ENCODE peak calls at places on chromosomes 16 and 17, in five cellular contexts. Q is PC-3, W is A549, D is lung, S is left lung. R is an unnamed sample.

GRCh38 chr17:44084131-44084538 is 13.6 kb downstream of the G6PC3 start:
- DNase-seq in S (no peak), Q (peak), W (peak), D (no peak), R (no peak)

GRCh38 chr17:2173005-2173404 is 118.1 kb downstream of the HIC1 start:
- DNase-seq in W (no peak), D (peak), Q (no peak), S (peak), R (peak)

GRCh38 chr17:78449983-78450382 is 71.5 kb downstream of the PGS1 start:
- DNase-seq in S (no peak), D (no peak), W (no peak), Q (no peak), R (no peak)

GRCh38 chr16:81276323-81276722 is 37.8 kb downstream of the BCO1 start:
- DNase-seq in W (no peak), D (no peak), S (no peak), Q (no peak), R (no peak)

GRCh38 chr16:56944954-56945839 is 13.3 kb downstream of the HERPUD1 start:
- DNase-seq in S (no peak), D (no peak), Q (peak), W (no peak), R (no peak)

GRCh38 chr17:6755731-6756184 is at the start of gene XAF1:
- DNase-seq in Q (no peak), W (no peak), S (peak), D (peak), R (peak)

GRCh38 chr17:76515291-76515949 is 14.2 kb upstream of the RHBDF2 start:
- DNase-seq in S (peak), Q (no peak), D (peak), W (no peak), R (peak)

GRCh38 chr17:69286257-69286656 is 40.7 kb downstream of the ABCA5 start:
- DNase-seq in Q (peak), S (no peak), D (no peak), W (no peak), R (no peak)

GRCh38 chr17:4899341-4900230 is at the start of gene C17orf107:
- DNase-seq in D (peak), W (no peak), Q (no peak), S (peak), R (peak)

GRCh38 chr17:17403899-17404576 is 72.8 kb upstream of the MED9 start:
- DNase-seq in W (no peak), D (no peak), S (no peak), Q (no peak), R (no peak)

GRCh38 chr16:66521951-66522771 is 27.8 kb downstream of the TK2 start:
- DNase-seq in Q (peak), D (peak), W (no peak), S (peak), R (peak)

GRCh38 chr16:83743241-83743640 is 64.5 kb upstream of the HSBP1 start:
- DNase-seq in W (no peak), Q (no peak), D (no peak), S (no peak), R (no peak)

GRCh38 chr16:50436271-50436670 is 67.5 kb upstream of the BRD7 start:
- DNase-seq in S (no peak), W (no peak), Q (no peak), D (no peak), R (no peak)

GRCh38 chr16:84738255-84739038 is 38.6 kb downstream of the USP10 start:
- DNase-seq in D (peak), W (peak), Q (peak), S (peak), R (peak)

GRCh38 chr16:5252800-5253199 is 155.2 kb upstream of the EEF2KMT start:
- DNase-seq in D (no peak), S (no peak), Q (no peak), W (no peak), R (no peak)

GRCh38 chr16:28063611-28064061 is at the start of gene GSG1L:
- DNase-seq in Q (no peak), W (no peak), D (no peak), S (no peak), R (no peak)

GRCh38 chr16:48126801-48127644 is 28.8 kb downstream of the ABCC12 start:
- DNase-seq in Q (peak), W (peak), D (peak), S (peak), R (peak)

GRCh38 chr16:86566601-86566965 is at the start of gene FOXC2:
- DNase-seq in W (peak), D (peak), S (peak), Q (no peak), R (peak)

GRCh38 chr16:86566966-86567700 is 504 bp downstream of the FOXC2 start:
- DNase-seq in W (no peak), S (no peak), D (no peak), Q (no peak), R (peak)

GRCh38 chr16:86568677-86569623 is 2.3 kb downstream of the FOXC2 start:
- DNase-seq in Q (no peak), W (no peak), D (no peak), S (no peak), R (no peak)

GRCh38 chr16:86569843-86570447 is 3.3 kb downstream of the FOXC2 start:
- DNase-seq in S (no peak), W (no peak), D (no peak), Q (no peak), R (no peak)

GRCh38 chr16:86567701-86568571 is 1.3 kb downstream of the FOXC2 start:
- DNase-seq in Q (no peak), W (no peak), S (no peak), D (no peak), R (peak)
- TF ChIP-seq CTCF in Q (no peak), W (peak), S (no peak), D (no peak), R (peak)

DNA sequence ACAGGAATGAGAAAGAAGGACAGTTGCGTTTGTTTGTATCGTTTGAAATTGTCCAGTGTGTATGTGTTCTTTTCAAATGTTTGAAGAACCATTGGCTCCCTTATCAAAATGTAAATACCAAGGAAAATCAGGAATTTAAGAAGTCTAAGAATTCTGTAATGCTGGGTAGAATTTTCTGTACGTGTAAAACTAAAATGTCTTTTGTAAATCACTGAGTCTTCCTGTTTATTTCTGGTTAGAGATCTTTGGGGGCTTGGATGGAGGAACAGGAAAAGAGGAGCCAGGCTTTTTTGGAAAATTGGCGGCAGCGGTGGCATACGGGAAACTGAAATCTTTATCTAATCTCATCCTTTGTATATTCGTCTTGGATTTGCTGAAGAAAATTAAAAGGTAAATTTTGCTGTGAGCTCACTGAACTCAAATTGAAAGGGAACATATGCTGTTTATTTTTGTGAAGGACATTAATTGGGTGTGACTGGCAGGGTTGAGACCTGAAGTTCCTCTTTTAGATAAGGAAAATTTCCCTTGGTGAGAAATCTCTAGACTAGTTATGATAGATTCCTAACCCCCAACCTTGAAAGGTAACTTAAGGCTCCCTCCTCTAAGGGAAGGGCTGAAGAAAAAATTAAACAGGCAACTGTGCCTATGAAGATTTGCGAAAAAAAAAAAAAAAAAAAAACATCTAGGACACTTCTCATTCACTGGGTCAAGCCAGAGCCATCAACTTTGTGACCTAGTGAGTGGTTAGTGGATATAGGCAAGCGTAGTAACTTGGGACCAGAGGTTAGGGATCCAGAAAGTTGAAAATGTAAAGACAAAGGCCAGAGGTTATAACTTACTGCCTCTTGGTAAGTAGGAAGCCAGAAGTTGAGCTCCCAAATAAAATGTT is 10.8 kb downstream of the TAT start:
- DNase-seq in Q (no peak), W (no peak), D (no peak), S (no peak), R (no peak)
- H3K4me3 ChIP-seq in Q (peak), W (peak), D (no peak), S (no peak), R (no peak)

DNA sequence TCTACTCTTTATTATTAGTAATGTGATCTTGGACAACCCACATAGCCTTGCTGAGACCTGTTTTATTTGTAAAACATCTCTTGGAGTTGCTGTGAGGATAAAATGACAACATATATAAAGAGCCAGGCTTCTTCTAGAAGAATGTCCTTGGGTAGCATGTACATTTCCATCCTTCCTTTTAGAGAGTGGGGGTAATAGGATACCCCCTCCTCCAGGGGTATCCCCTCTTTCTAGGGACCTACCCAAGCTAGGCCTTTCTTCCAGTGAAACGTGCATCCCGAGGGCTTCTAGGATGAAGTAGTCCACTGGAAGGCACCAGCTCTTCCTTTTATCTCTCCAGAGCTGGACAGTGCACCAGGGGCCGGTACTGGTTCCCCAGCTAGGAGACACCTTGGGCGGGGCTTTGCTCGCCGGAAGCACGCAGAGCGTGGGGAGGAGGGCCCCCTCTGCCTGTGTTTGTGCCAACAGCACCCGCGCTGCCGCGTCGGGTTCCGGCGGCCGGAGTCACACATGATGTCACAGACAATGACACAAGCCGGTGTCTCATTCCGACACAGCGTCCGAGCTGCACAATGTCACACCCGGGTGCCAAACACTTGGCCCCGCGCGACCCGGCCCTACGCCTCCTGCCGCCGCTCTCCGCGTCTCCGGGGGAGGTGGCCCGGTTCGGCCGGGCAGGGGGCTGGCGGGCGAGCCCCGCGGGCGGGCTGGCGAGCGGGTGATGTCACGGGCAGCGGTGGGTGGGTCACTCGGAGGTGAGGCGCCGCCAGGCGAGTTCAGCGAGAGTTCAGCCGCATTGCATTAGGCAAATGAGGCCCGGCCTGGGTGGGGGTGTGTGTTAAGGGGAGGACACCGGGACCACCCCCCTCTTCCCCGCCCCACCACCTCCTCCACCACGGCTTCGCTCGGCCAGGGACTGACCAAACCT is 23.4 kb downstream of the GJD3 start:
- DNase-seq in S (peak), W (peak), Q (peak), D (peak), R (peak)
- TF ChIP-seq CTCF in S (no peak), W (no peak), Q (no peak), D (no peak), R (no peak)

DNA sequence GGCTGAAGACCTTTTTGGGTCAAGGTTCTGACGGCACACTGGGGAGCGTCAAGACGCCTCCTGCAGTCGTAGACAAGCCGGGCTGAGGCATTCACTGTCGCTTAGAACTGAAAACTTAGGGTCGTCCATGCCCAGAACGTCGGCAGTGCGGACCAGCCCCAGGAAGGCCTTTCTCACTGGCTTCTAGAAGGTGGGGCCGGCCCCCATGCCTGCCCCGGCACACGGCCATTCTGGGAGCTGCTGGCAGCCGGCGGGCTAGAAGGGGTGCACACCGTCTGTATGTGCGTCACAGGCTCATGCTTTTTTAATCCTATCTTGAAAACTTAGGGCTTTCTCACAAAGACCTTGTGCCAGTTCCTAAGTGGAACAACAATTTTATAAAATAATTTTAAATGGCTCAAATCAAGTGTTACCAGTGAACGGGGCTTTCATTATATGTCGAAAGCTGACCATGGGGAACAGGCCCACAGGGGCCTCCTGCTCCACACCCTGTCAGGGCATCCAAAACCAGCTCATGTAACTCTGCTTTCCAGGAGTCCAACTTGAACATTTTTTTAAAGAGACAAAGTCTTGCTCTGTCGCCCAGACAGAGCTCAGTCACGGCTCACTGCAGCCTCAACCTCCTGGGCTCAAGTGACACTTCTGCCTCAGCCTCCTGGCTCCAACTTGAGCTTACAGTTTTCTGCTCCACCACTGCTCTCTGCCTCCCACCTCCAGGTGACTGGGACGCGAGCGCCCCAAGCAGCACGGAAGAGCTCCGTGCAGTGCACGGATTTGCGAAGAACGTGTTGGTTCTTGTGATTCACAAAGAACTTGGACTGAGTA is 111.2 kb downstream of the ANKRD11 start:
- DNase-seq in S (no peak), D (no peak), W (no peak), Q (no peak), R (no peak)
- H3K4me3 ChIP-seq in S (no peak), D (no peak), W (no peak), Q (no peak), R (no peak)

GRCh38 chr16:12256880-12257279 is 280.3 kb downstream of the SNX29 start:
- DNase-seq in Q (no peak), W (no peak), D (no peak), S (no peak), R (no peak)

GRCh38 chr16:12258806-12259205 is 282.3 kb downstream of the SNX29 start:
- DNase-seq in W (no peak), D (no peak), Q (no peak), S (no peak), R (no peak)

GRCh38 chr16:12255919-12256665 is 279.6 kb downstream of the SNX29 start:
- DNase-seq in W (no peak), D (no peak), Q (no peak), S (no peak), R (no peak)

GRCh38 chr16:12259258-12259657 is 282.7 kb downstream of the SNX29 start:
- DNase-seq in W (no peak), D (no peak), S (no peak), Q (no peak), R (no peak)

DNA sequence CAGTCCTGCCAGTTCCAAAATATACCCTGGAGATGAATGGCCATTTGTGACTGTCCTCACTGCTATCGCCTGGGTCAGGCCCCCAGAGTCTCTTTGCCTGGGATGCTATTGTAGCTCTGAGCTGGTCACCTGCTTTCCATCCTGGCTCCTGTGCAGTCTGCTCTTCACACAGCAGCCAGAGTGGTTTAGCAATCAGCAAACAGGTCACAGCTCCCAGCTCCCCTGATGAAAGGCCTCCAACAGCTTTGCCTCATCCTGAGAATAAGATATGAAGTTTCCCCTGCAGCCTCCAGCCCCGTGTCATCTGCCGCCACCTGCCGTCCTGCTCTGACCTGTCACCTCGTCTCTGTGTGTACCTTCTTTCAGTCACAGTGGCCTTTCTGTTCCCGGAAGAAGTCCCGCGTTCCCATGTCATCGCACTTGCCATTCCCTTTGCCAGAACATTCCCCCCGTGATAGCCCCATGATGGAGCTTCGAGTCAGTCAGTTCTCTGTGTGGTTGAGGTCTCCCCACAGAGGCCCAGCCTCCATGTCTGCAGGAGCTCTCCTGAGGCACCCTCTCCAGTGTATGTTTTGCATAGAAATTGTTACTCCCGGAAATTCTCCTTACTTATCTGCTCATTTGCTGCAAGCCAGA is 281.5 kb downstream of the SNX29 start:
- DNase-seq in W (no peak), D (no peak), S (no peak), Q (peak), R (peak)
- TF ChIP-seq CTCF in W (no peak), D (no peak), S (no peak), Q (peak), R (no peak)

GRCh38 chr17:75488693-75489510 is 26.4 kb downstream of the CASKIN2 start:
- DNase-seq in W (no peak), S (no peak), D (no peak), Q (no peak), R (no peak)
- H3K4me3 ChIP-seq in W (no peak), S (no peak), D (no peak), Q (no peak), R (no peak)

GRCh38 chr17:1000597-1001490 is 3.9 kb downstream of the TIMM22 start:
- DNase-seq in S (no peak), Q (no peak), D (no peak), W (no peak), R (peak)
- TF ChIP-seq CTCF in S (no peak), Q (no peak), D (no peak), W (no peak), R (no peak)

GRCh38 chr17:21251611-21252010 is 1.6 kb downstream of the NATD1 start:
- DNase-seq in Q (no peak), S (no peak), D (no peak), W (no peak), R (no peak)
- H3K4me3 ChIP-seq in Q (no peak), S (no peak), D (no peak), W (no peak), R (no peak)

DNA sequence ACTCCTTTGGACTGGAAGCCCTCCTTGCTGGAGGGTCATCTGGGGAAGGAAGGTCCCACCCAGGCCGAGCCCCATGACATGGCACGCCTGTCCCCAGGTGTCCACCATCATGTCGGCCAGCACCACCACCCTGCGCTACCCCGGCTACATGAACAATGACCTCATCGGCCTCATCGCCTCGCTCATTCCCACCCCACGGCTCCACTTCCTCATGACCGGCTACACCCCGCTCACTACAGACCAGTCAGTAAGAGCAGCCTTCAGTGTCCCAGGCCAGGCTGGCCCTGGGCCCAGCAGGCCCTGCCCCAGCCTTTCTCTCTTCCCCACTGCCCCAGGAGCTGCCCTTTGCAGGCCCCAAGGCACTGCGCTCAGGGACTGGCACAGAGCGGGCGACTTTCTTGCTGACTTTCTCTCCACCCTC is 6.5 kb downstream of the TUBG2 start:
- DNase-seq in D (no peak), Q (no peak), S (no peak), W (no peak), R (no peak)
- TF ChIP-seq CTCF in D (no peak), Q (no peak), S (no peak), W (no peak), R (no peak)